ENCODE peak calls at places on chromosome 14, in six cellular contexts. One of them, this sample, is unnamed.

GRCh38 chr14:63248211-63248610 is 44.0 kb downstream of the RHOJ start:
- DNase-seq in gastrocnemius medialis: no peak
- DNase-seq in ascending aorta: no peak
- DNase-seq in stomach: no peak
- DNase-seq in GM23248: peak; percentile 53
- DNase-seq in heart right ventricle: no peak
- DNase-seq in this sample: no peak

GRCh38 chr14:78721756-78722455 is 551.7 kb downstream of the NRXN3 start:
- DNase-seq in ascending aorta: no peak
- DNase-seq in gastrocnemius medialis: no peak
- DNase-seq in GM23248: no peak
- DNase-seq in heart right ventricle: no peak
- DNase-seq in stomach: no peak
- DNase-seq in this sample: no peak

GRCh38 chr14:105315211-105315721 is 718 bp downstream of the PACS2 start:
- DNase-seq in ascending aorta: no peak
- DNase-seq in gastrocnemius medialis: no peak
- DNase-seq in heart right ventricle: no peak
- DNase-seq in GM23248: peak; percentile 50
- DNase-seq in stomach: peak; percentile 44
- DNase-seq in this sample: peak; percentile 56

GRCh38 chr14:70045715-70046535 is 142.8 kb downstream of the SLC8A3 start:
- DNase-seq in GM23248: peak; percentile 63
- DNase-seq in heart right ventricle: peak; percentile 37
- DNase-seq in ascending aorta: no peak
- DNase-seq in stomach: peak; percentile 86
- DNase-seq in gastrocnemius medialis: peak; percentile 32
- DNase-seq in this sample: peak; percentile 59

GRCh38 chr14:60323199-60323891 is 74.3 kb downstream of the PPM1A start:
- DNase-seq in ascending aorta: no peak
- DNase-seq in heart right ventricle: no peak
- DNase-seq in stomach: no peak
- DNase-seq in GM23248: no peak
- DNase-seq in gastrocnemius medialis: peak; percentile 58
- DNase-seq in this sample: no peak

GRCh38 chr14:69657961-69658360 is 46.6 kb downstream of the SUSD6 start:
- DNase-seq in GM23248: peak; percentile 73
- DNase-seq in stomach: peak; percentile 84
- DNase-seq in heart right ventricle: no peak
- DNase-seq in gastrocnemius medialis: no peak
- DNase-seq in ascending aorta: no peak
- DNase-seq in this sample: peak; percentile 86

GRCh38 chr14:91298576-91298975 is 54.1 kb upstream of the GPR68 start:
- DNase-seq in stomach: no peak
- DNase-seq in gastrocnemius medialis: no peak
- DNase-seq in ascending aorta: no peak
- DNase-seq in GM23248: peak; percentile 33
- DNase-seq in heart right ventricle: no peak
- DNase-seq in this sample: no peak

GRCh38 chr14:102080183-102081080 is 6.4 kb downstream of the HSP90AA1 start:
- DNase-seq in stomach: no peak
- DNase-seq in GM23248: no peak
- DNase-seq in gastrocnemius medialis: no peak
- DNase-seq in heart right ventricle: no peak
- DNase-seq in ascending aorta: no peak
- DNase-seq in this sample: no peak

GRCh38 chr14:55965851-55966250 is 152.4 kb upstream of the PELI2 start:
- DNase-seq in stomach: no peak
- DNase-seq in GM23248: no peak
- DNase-seq in ascending aorta: no peak
- DNase-seq in heart right ventricle: no peak
- DNase-seq in gastrocnemius medialis: no peak
- DNase-seq in this sample: no peak

GRCh38 chr14:56237398-56237797 is 119.2 kb downstream of the PELI2 start:
- DNase-seq in gastrocnemius medialis: no peak
- DNase-seq in GM23248: no peak
- DNase-seq in heart right ventricle: no peak
- DNase-seq in stomach: no peak
- DNase-seq in ascending aorta: no peak
- DNase-seq in this sample: no peak

GRCh38 chr14:104098272-104099095 is 13.0 kb downstream of the ASPG start:
- DNase-seq in GM23248: no peak
- DNase-seq in ascending aorta: no peak
- DNase-seq in stomach: no peak
- DNase-seq in heart right ventricle: no peak
- DNase-seq in gastrocnemius medialis: no peak
- DNase-seq in this sample: no peak

GRCh38 chr14:38561657-38562056 is 305.8 kb upstream of the CLEC14A start:
- DNase-seq in gastrocnemius medialis: no peak
- DNase-seq in GM23248: no peak
- DNase-seq in stomach: no peak
- DNase-seq in heart right ventricle: no peak
- DNase-seq in ascending aorta: no peak
- DNase-seq in this sample: no peak

GRCh38 chr14:102584871-102585869 is 7.3 kb upstream of the RCOR1 start:
- DNase-seq in ascending aorta: no peak
- DNase-seq in stomach: peak; percentile 61
- DNase-seq in heart right ventricle: no peak
- DNase-seq in gastrocnemius medialis: no peak
- DNase-seq in GM23248: no peak
- DNase-seq in this sample: peak; percentile 88

GRCh38 chr14:104693482-104694431 is 4.3 kb downstream of the INF2 start:
- DNase-seq in stomach: peak; percentile 64
- DNase-seq in GM23248: no peak
- DNase-seq in heart right ventricle: no peak
- DNase-seq in ascending aorta: no peak
- DNase-seq in gastrocnemius medialis: no peak
- DNase-seq in this sample: no peak

GRCh38 chr14:63478024-63478423 is 65.2 kb downstream of the PPP2R5E start:
- DNase-seq in stomach: no peak
- DNase-seq in heart right ventricle: no peak
- DNase-seq in GM23248: no peak
- DNase-seq in ascending aorta: no peak
- DNase-seq in gastrocnemius medialis: no peak
- DNase-seq in this sample: peak; percentile 66

GRCh38 chr14:85175556-85175955 is 354.4 kb upstream of the FLRT2 start:
- DNase-seq in GM23248: peak; percentile 62
- DNase-seq in gastrocnemius medialis: no peak
- DNase-seq in stomach: no peak
- DNase-seq in ascending aorta: no peak
- DNase-seq in heart right ventricle: no peak
- DNase-seq in this sample: no peak

GRCh38 chr14:105292810-105293711 is 7.7 kb downstream of the BRF1 start:
- DNase-seq in stomach: no peak
- DNase-seq in gastrocnemius medialis: no peak
- DNase-seq in GM23248: no peak
- DNase-seq in ascending aorta: no peak
- DNase-seq in heart right ventricle: no peak
- DNase-seq in this sample: no peak

GRCh38 chr14:33555710-33556350 is 395.0 kb downstream of the EGLN3 start:
- DNase-seq in ascending aorta: no peak
- DNase-seq in GM23248: no peak
- DNase-seq in heart right ventricle: no peak
- DNase-seq in stomach: no peak
- DNase-seq in gastrocnemius medialis: no peak
- DNase-seq in this sample: no peak
- H3K27ac ChIP-seq in ascending aorta: no peak overlapping the region
- H3K27ac ChIP-seq in GM23248: no peak overlapping the region
- H3K27ac ChIP-seq in heart right ventricle: no peak overlapping the region
- H3K27ac ChIP-seq in stomach: no peak overlapping the region
- H3K27ac ChIP-seq in gastrocnemius medialis: no peak overlapping the region
- H3K27ac ChIP-seq in this sample: no peak overlapping the region

GRCh38 chr14:99235578-99235977 is 36.4 kb downstream of the BCL11B start:
- DNase-seq in GM23248: no peak
- DNase-seq in gastrocnemius medialis: no peak
- DNase-seq in ascending aorta: no peak
- DNase-seq in stomach: no peak
- DNase-seq in heart right ventricle: no peak
- DNase-seq in this sample: no peak
- H3K4me3 ChIP-seq in GM23248: no peak overlapping the region
- H3K4me3 ChIP-seq in gastrocnemius medialis: no peak overlapping the region
- H3K4me3 ChIP-seq in ascending aorta: no peak overlapping the region
- H3K4me3 ChIP-seq in stomach: no peak overlapping the region
- H3K4me3 ChIP-seq in heart right ventricle: no peak overlapping the region
- H3K4me3 ChIP-seq in this sample: no peak overlapping the region

GRCh38 chr14:54490448-54490805 is 1.6 kb upstream of the GMFB start:
- DNase-seq in GM23248: no peak
- DNase-seq in stomach: no peak
- DNase-seq in ascending aorta: no peak
- DNase-seq in heart right ventricle: no peak
- DNase-seq in gastrocnemius medialis: no peak
- DNase-seq in this sample: no peak
- H3K27ac ChIP-seq in GM23248: no peak overlapping the region
- H3K27ac ChIP-seq in stomach: no peak overlapping the region
- H3K27ac ChIP-seq in ascending aorta: no peak overlapping the region
- H3K27ac ChIP-seq in heart right ventricle: no peak overlapping the region
- H3K27ac ChIP-seq in gastrocnemius medialis: no peak overlapping the region
- H3K27ac ChIP-seq in this sample: no peak overlapping the region

GRCh38 chr14:35046048-35046750 is at the start of gene FAM177A1:
- DNase-seq in GM23248: peak; percentile 99
- DNase-seq in stomach: peak; percentile 99
- DNase-seq in ascending aorta: peak; percentile 97
- DNase-seq in heart right ventricle: peak; percentile 98
- DNase-seq in gastrocnemius medialis: peak; percentile 95
- DNase-seq in this sample: peak; percentile 99

GRCh38 chr14:35050652-35051051 is 4.6 kb downstream of the FAM177A1 start:
- DNase-seq in heart right ventricle: peak; percentile 41
- DNase-seq in GM23248: peak; percentile 77
- DNase-seq in gastrocnemius medialis: no peak
- DNase-seq in ascending aorta: no peak
- DNase-seq in stomach: no peak
- DNase-seq in this sample: no peak

GRCh38 chr14:35046751-35047536 is 872 bp downstream of the FAM177A1 start:
- DNase-seq in ascending aorta: peak; percentile 14
- DNase-seq in gastrocnemius medialis: peak; percentile 14
- DNase-seq in GM23248: peak; percentile 6
- DNase-seq in heart right ventricle: peak; percentile 27
- DNase-seq in stomach: peak; percentile 58
- DNase-seq in this sample: peak; percentile 80

GRCh38 chr14:35045798-35046047 is 349 bp upstream of the FAM177A1 start:
- DNase-seq in ascending aorta: no peak
- DNase-seq in gastrocnemius medialis: no peak
- DNase-seq in heart right ventricle: no peak
- DNase-seq in stomach: no peak
- DNase-seq in GM23248: no peak
- DNase-seq in this sample: no peak

GRCh38 chr14:35047961-35048513 is 2.0 kb downstream of the FAM177A1 start:
- DNase-seq in stomach: no peak
- DNase-seq in GM23248: no peak
- DNase-seq in ascending aorta: no peak
- DNase-seq in heart right ventricle: no peak
- DNase-seq in gastrocnemius medialis: no peak
- DNase-seq in this sample: peak; percentile 60
- H3K4me3 ChIP-seq in stomach: no peak overlapping the region
- H3K4me3 ChIP-seq in GM23248: peak overlapping the region; percentile 82
- H3K4me3 ChIP-seq in ascending aorta: peak overlapping the region; percentile 89
- H3K4me3 ChIP-seq in heart right ventricle: no peak overlapping the region
- H3K4me3 ChIP-seq in gastrocnemius medialis: peak overlapping the region; percentile 94
- H3K4me3 ChIP-seq in this sample: no peak overlapping the region

DNA sequence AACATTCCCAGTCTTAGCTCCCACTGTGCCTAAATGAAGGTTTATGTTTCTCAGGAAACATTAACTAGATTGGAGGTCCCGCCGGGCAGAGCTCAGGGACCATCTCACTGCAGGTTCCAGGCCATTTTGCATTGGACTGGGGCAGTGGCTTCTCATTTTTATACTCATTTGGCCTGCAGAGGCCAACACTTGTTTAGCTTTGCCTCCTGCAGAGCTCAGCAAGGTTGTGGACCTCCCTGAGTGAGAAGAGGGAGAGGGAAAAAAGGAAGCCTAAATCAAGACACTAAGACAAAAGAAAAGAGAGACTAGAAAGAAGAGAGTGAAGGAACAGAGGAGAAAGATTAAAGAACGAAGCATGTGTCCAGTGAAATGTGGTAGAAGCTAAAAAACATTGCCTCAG is 280.3 kb downstream of the AKAP6 start:
- DNase-seq in gastrocnemius medialis: no peak
- DNase-seq in GM23248: no peak
- DNase-seq in stomach: no peak
- DNase-seq in heart right ventricle: no peak
- DNase-seq in ascending aorta: no peak
- DNase-seq in this sample: no peak
- H3K27ac ChIP-seq in gastrocnemius medialis: no peak overlapping the region
- H3K27ac ChIP-seq in GM23248: no peak overlapping the region
- H3K27ac ChIP-seq in stomach: no peak overlapping the region
- H3K27ac ChIP-seq in heart right ventricle: no peak overlapping the region
- H3K27ac ChIP-seq in ascending aorta: peak overlapping the region; percentile 2
- H3K27ac ChIP-seq in this sample: no peak overlapping the region

GRCh38 chr14:24240110-24240918 is 2.1 kb downstream of the TINF2 start:
- DNase-seq in stomach: no peak
- DNase-seq in gastrocnemius medialis: no peak
- DNase-seq in heart right ventricle: no peak
- DNase-seq in GM23248: no peak
- DNase-seq in ascending aorta: no peak
- DNase-seq in this sample: no peak
- H3K4me3 ChIP-seq in stomach: no peak overlapping the region
- H3K4me3 ChIP-seq in gastrocnemius medialis: no peak overlapping the region
- H3K4me3 ChIP-seq in heart right ventricle: no peak overlapping the region
- H3K4me3 ChIP-seq in GM23248: no peak overlapping the region
- H3K4me3 ChIP-seq in ascending aorta: peak overlapping the region; percentile 19
- H3K4me3 ChIP-seq in this sample: no peak overlapping the region

DNA sequence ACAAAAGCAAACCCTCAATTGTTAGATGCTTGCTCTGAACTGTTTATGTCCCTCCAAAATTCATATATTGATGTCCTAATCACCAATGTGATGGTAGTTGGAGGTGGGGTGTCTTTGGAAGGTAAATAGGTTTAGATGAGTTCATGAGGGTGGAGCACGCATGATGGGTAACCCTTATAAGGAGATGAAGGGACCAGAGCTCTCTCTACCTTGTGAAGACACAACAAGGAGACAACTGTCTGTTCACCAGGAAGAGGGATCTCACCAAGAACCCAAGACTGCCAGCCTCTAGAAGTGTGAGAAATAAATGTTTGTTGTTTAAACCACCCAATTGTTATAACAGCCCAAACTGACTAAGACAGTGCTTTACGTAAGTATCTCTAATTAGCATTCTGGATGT is 27.0 kb downstream of the DHRS2 start:
- DNase-seq in gastrocnemius medialis: no peak
- DNase-seq in heart right ventricle: no peak
- DNase-seq in GM23248: no peak
- DNase-seq in stomach: no peak
- DNase-seq in ascending aorta: no peak
- DNase-seq in this sample: no peak
- H3K27ac ChIP-seq in gastrocnemius medialis: no peak overlapping the region
- H3K27ac ChIP-seq in heart right ventricle: no peak overlapping the region
- H3K27ac ChIP-seq in GM23248: no peak overlapping the region
- H3K27ac ChIP-seq in stomach: no peak overlapping the region
- H3K27ac ChIP-seq in ascending aorta: no peak overlapping the region
- H3K27ac ChIP-seq in this sample: no peak overlapping the region